ENCODE peak calls at places on chromosomes 13 and 19, in six cellular contexts. U is COLO829, L is HFF-Myc, F is WTC11, I is NCI-H2107, Y is A172. O is an unnamed sample.

GRCh38 chr19:7788178-7788932 is 25.3 kb downstream of the CLEC4M start:
- DNase-seq in U (no peak), L (no peak), F (peak), I (no peak), Y (no peak), O (no peak)

GRCh38 chr19:1763648-1764292 is 10.5 kb downstream of the ONECUT3 start:
- DNase-seq in U (no peak), L (no peak), F (no peak), I (no peak), Y (no peak), O (no peak)

GRCh38 chr13:22235285-22235949 is 564.5 kb downstream of the FGF9 start:
- DNase-seq in U (no peak), L (no peak), F (no peak), I (no peak), Y (no peak), O (no peak)

GRCh38 chr19:49492573-49493411 is 3.4 kb upstream of the RPS11 start:
- DNase-seq in U (no peak), L (peak), F (no peak), I (no peak), Y (no peak), O (no peak)

GRCh38 chr19:2315818-2316353 is 7.9 kb upstream of the LINGO3 start:
- DNase-seq in U (no peak), L (no peak), F (peak), I (no peak), Y (no peak), O (no peak)

GRCh38 chr13:111629933-111630332 is 309.5 kb downstream of the TEX29 start:
- DNase-seq in U (no peak), L (no peak), F (no peak), I (no peak), Y (no peak), O (no peak)

GRCh38 chr13:113192902-113193301 is 15.6 kb downstream of the PCID2 start:
- DNase-seq in U (no peak), L (no peak), F (no peak), I (no peak), Y (no peak), O (no peak)

GRCh38 chr19:56097776-56098175 is 23.3 kb downstream of the ZNF787 start:
- DNase-seq in U (no peak), L (no peak), F (no peak), I (no peak), Y (no peak), O (no peak)

GRCh38 chr13:94061316-94061715 is 418.2 kb downstream of the DCT start:
- DNase-seq in U (no peak), L (peak), F (no peak), I (no peak), Y (peak), O (no peak)

GRCh38 chr13:29969286-29969685 is 118.9 kb upstream of the UBL3 start:
- DNase-seq in U (no peak), L (peak), F (no peak), I (no peak), Y (peak), O (no peak)

O was measured in RWPE2.